ENCODE peak calls at places on chromosomes 13 and 19, in eight cellular contexts. X is OCI-LY7; N is mesendoderm; T is naive thymus-derived CD4-positive, alpha-beta T cell; S is CD4-positive, alpha-beta memory T cell; B is transverse colon; G is cardiac muscle cell; Z is HCT116. P is an unnamed sample.

GRCh38 chr19:3366104-3366760 is at the start of gene NFIC:
- DNase-seq in B (peak; percentile 71), S (peak; percentile 58), Z (peak; percentile 51), T (no peak), X (no peak), G (peak; percentile 60), N (peak; percentile 63), P (peak; percentile 68)

GRCh38 chr19:38707512-38708114 is 36.7 kb downstream of the CAPN12 start:
- DNase-seq in B (no peak), T (no peak), N (no peak), S (no peak), X (no peak), Z (no peak), G (no peak), P (no peak)

GRCh38 chr13:40764587-40765403 is 6.2 kb downstream of the MRPS31 start:
- DNase-seq in G (no peak), N (no peak), T (no peak), B (no peak), X (no peak), Z (no peak), S (peak; percentile 65), P (no peak)

GRCh38 chr19:48873476-48874308 is 1.5 kb downstream of the PPP1R15A start:
- DNase-seq in T (no peak), X (no peak), B (no peak), G (no peak), S (no peak), N (peak; percentile 89), Z (no peak), P (no peak)

GRCh38 chr19:40862333-40862732 is 12.1 kb upstream of the CYP2A6 start:
- DNase-seq in N (no peak), B (no peak), T (no peak), X (no peak), S (no peak), G (no peak), Z (no peak), P (no peak)

GRCh38 chr19:49896863-49897621 is at the start of gene IL4I1:
- DNase-seq in N (no peak), S (peak; percentile 94), G (no peak), B (peak; percentile 45), T (no peak), X (peak; percentile 77), Z (no peak), P (no peak)

GRCh38 chr13:77979721-77980377 is 61.2 kb upstream of the EDNRB start:
- DNase-seq in G (no peak), T (no peak), X (no peak), S (no peak), Z (no peak), N (peak; percentile 13), B (no peak), P (no peak)

GRCh38 chr13:111005808-111006494 is 91.1 kb upstream of the ANKRD10 start:
- DNase-seq in N (no peak), S (no peak), G (no peak), X (no peak), Z (no peak), T (no peak), B (peak; percentile 17), P (no peak)

GRCh38 chr19:19120308-19121156 is 17.7 kb downstream of the TMEM161A start:
- DNase-seq in N (peak; percentile 99), B (peak; percentile 71), T (no peak), G (peak; percentile 95), Z (no peak), X (peak; percentile 70), S (no peak), P (peak; percentile 43)

GRCh38 chr13:110541526-110541920 is 20.0 kb downstream of the RAB20 start:
- DNase-seq in N (no peak), B (no peak), G (peak; percentile 19), Z (no peak), T (no peak), S (no peak), X (no peak), P (no peak)

GRCh38 chr13:40175639-40176038 is 490.8 kb downstream of the FOXO1 start:
- DNase-seq in T (no peak), Z (no peak), N (no peak), S (no peak), G (no peak), B (no peak), X (no peak), P (no peak)

GRCh38 chr19:28871099-28871725 is 341.7 kb downstream of the UQCRFS1 start:
- DNase-seq in Z (no peak), N (no peak), B (no peak), G (no peak), X (no peak), S (no peak), T (no peak), P (no peak)

GRCh38 chr19:13163609-13164364 is 13.6 kb downstream of the IER2 start:
- DNase-seq in N (peak; percentile 97), T (no peak), G (peak; percentile 54), Z (no peak), B (peak; percentile 80), S (peak; percentile 61), X (peak; percentile 52), P (peak; percentile 87)

GRCh38 chr13:38872693-38873092 is 117.9 kb downstream of the STOML3 start:
- DNase-seq in B (peak; percentile 11), X (peak; percentile 40), T (no peak), Z (peak; percentile 42), S (no peak), G (peak; percentile 74), N (peak; percentile 81), P (peak; percentile 78)

GRCh38 chr19:31232871-31233270 is 116.4 kb downstream of the TSHZ3 start:
- DNase-seq in T (no peak), B (no peak), G (no peak), N (no peak), Z (no peak), X (no peak), S (no peak), P (no peak)

GRCh38 chr13:111031531-111031961 is 83.6 kb upstream of the ARHGEF7 start:
- DNase-seq in X (no peak), G (no peak), B (peak; percentile 17), T (no peak), S (no peak), Z (no peak), N (no peak), P (no peak)

GRCh38 chr13:47226516-47226915 is 329.7 kb upstream of the HTR2A start:
- DNase-seq in G (no peak), S (no peak), T (no peak), X (no peak), B (no peak), Z (no peak), N (no peak), P (no peak)

GRCh38 chr19:31119951-31120690 is 229.1 kb downstream of the TSHZ3 start:
- DNase-seq in T (no peak), X (no peak), Z (no peak), N (no peak), B (no peak), G (no peak), S (no peak), P (no peak)

GRCh38 chr13:113967729-113968462 is 6.0 kb downstream of the C13orf46 start:
- DNase-seq in S (no peak), N (no peak), X (no peak), B (no peak), T (no peak), G (no peak), Z (no peak), P (no peak)

GRCh38 chr13:112176746-112177119 is 109.8 kb downstream of the SOX1 start:
- DNase-seq in S (no peak), B (no peak), G (no peak), X (no peak), N (no peak), T (no peak), Z (no peak), P (no peak)

GRCh38 chr13:105353654-105354053 is 1181.8 kb downstream of the EFNB2 start:
- DNase-seq in B (no peak), N (no peak), G (no peak), X (no peak), T (no peak), S (no peak), Z (no peak), P (no peak)

GRCh38 chr13:27535546-27535945 is 84.8 kb downstream of the LNX2 start:
- DNase-seq in S (no peak), B (no peak), N (no peak), X (no peak), T (no peak), Z (no peak), G (no peak), P (no peak)

GRCh38 chr19:54653181-54653809 is 9.5 kb upstream of the LILRB4 start:
- DNase-seq in X (peak; percentile 51), Z (peak; percentile 31), B (no peak), G (no peak), T (no peak), N (peak; percentile 1), S (no peak), P (peak; percentile 20)

GRCh38 chr19:8831373-8831772 is 731 bp downstream of the ZNF558 start:
- DNase-seq in Z (no peak), N (no peak), G (no peak), T (no peak), X (no peak), S (no peak), B (no peak), P (no peak)

GRCh38 chr19:41376241-41376997 is at the start of gene TMEM91:
- DNase-seq in G (peak; percentile 65), S (no peak), N (peak; percentile 63), B (peak; percentile 35), T (no peak), X (no peak), Z (no peak), P (no peak)

GRCh38 chr13:45828253-45828968 is 23.1 kb downstream of the SIAH3 start:
- DNase-seq in N (no peak), X (no peak), S (no peak), Z (no peak), T (no peak), B (no peak), G (no peak), P (peak; percentile 60)
- H3K4me1 ChIP-seq in N (no peaks in the 10 kb centered on the region), X (no peaks in the 10 kb centered on the region), S (no peaks in the 10 kb centered on the region), Z (peaks cover 3% of the 10 kb centered on the region), T (no peaks in the 10 kb centered on the region), B (no peaks in the 10 kb centered on the region), G (peaks cover 34% of the 10 kb centered on the region), P (peaks cover 8% of the 10 kb centered on the region)

GRCh38 chr19:52094526-52094925 is 1.0 kb downstream of the ZNF841 start:
- DNase-seq in X (no peak), S (no peak), B (no peak), Z (no peak), G (peak; percentile 1), N (no peak), T (no peak), P (no peak)
- H3K4me3 ChIP-seq in X (no peak overlapping the region), S (peak overlapping the region; percentile 55), B (peak overlapping the region; percentile 81), Z (no peak overlapping the region), G (peak overlapping the region; percentile 60), N (peak overlapping the region; percentile 100), T (peak overlapping the region; percentile 86), P (no peak overlapping the region)

DNA sequence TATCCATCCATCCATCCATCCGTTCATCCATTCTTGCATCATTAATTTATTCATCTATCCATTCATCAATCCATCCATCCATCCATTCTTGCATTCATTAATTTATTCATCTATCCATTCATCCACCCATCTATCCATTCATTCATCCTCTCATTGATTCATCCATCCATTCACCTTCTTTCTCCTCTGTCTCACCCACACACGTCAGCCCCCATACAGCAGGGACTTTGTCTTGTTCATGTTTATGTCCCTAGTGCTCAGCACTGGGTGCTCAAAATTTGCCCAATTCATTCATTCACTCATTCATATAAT is 683 bp upstream of the AP1M2 start:
- DNase-seq in G (no peak), B (no peak), T (no peak), Z (no peak), N (no peak), S (no peak), X (no peak), P (no peak)
- H3K36me3 ChIP-seq in G (no peaks in the 10 kb centered on the region), B (no peaks in the 10 kb centered on the region), T (no peaks in the 10 kb centered on the region), Z (peaks cover 3% of the 10 kb centered on the region), N (no peaks in the 10 kb centered on the region), S (no peaks in the 10 kb centered on the region), X (no peaks in the 10 kb centered on the region), P (no peaks in the 10 kb centered on the region)

GRCh38 chr19:15288146-15288963 is 44.0 kb downstream of the BRD4 start:
- DNase-seq in N (no peak), G (no peak), B (no peak), T (no peak), X (peak; percentile 74), S (no peak), Z (no peak), P (no peak)
- H3K4me1 ChIP-seq in N (peaks cover 16% of the 10 kb centered on the region), G (peaks cover 72% of the 10 kb centered on the region), B (peaks cover 64% of the 10 kb centered on the region), T (peaks cover 95% of the 10 kb centered on the region), X (peaks cover 100% of the 10 kb centered on the region), S (peaks cover 96% of the 10 kb centered on the region), Z (no peaks in the 10 kb centered on the region), P (peaks cover 38% of the 10 kb centered on the region)

P was measured in HAP-1.